ENCODE peak calls at places on chromosomes 12 and 14, in four cellular contexts. S is adipocyte, R is choroid plexus epithelial cell, H is psoas muscle. Q is an unnamed sample.

GRCh38 chr12:133046698-133047097 is 9.4 kb downstream of the ZNF84 start:
- DNase-seq in S (no peak), R (no peak), H (no peak), Q (no peak)

GRCh38 chr12:119154435-119154818 is 24.3 kb upstream of the HSPB8 start:
- DNase-seq in S (no peak), R (peak), H (no peak), Q (no peak)

GRCh38 chr12:1499351-1499750 is 95.0 kb downstream of the FBXL14 start:
- DNase-seq in S (no peak), R (no peak), H (no peak), Q (no peak)

GRCh38 chr12:113457710-113458109 is 14.0 kb downstream of the LHX5 start:
- DNase-seq in S (no peak), R (no peak), H (no peak), Q (no peak)

GRCh38 chr12:14471497-14471896 is 96.2 kb downstream of the PLBD1 start:
- DNase-seq in S (no peak), R (no peak), H (no peak), Q (no peak)

GRCh38 chr12:62640910-62641448 is 174.4 kb downstream of the MON2 start:
- DNase-seq in S (peak), R (peak), H (no peak), Q (peak)

GRCh38 chr12:68080577-68080976 is 79.0 kb downstream of the IFNG start:
- DNase-seq in S (no peak), R (peak), H (no peak), Q (no peak)

GRCh38 chr14:71703477-71703876 is 228.8 kb upstream of the RGS6 start:
- DNase-seq in S (no peak), R (peak), H (no peak), Q (peak)

GRCh38 chr14:77041837-77042557 is 13.5 kb upstream of the IRF2BPL start:
- DNase-seq in S (peak), R (peak), H (peak), Q (peak)

GRCh38 chr14:39169541-39169900 is 612 bp downstream of the TRAPPC6B start:
- DNase-seq in S (peak), R (no peak), H (no peak), Q (no peak)

GRCh38 chr14:100975668-100976067 is 72.1 kb upstream of the RTL1 start:
- DNase-seq in S (no peak), R (no peak), H (no peak), Q (no peak)

GRCh38 chr12:118023461-118023860 is 7.0 kb downstream of the RFC5 start:
- DNase-seq in S (no peak), R (no peak), H (no peak), Q (no peak)

GRCh38 chr12:39440781-39441180 is 2.1 kb downstream of the KIF21A start:
- DNase-seq in S (no peak), R (no peak), H (no peak), Q (no peak)

GRCh38 chr14:23694085-23694975 is 58.2 kb downstream of the DHRS2 start:
- DNase-seq in S (peak), R (peak), H (no peak), Q (peak)

GRCh38 chr14:81396108-81396507 is 4.0 kb downstream of the STON2 start:
- DNase-seq in S (no peak), R (no peak), H (no peak), Q (no peak)

GRCh38 chr12:96121271-96121711 is 72.9 kb upstream of the ELK3 start:
- DNase-seq in S (no peak), R (peak), H (no peak), Q (peak)

DNA sequence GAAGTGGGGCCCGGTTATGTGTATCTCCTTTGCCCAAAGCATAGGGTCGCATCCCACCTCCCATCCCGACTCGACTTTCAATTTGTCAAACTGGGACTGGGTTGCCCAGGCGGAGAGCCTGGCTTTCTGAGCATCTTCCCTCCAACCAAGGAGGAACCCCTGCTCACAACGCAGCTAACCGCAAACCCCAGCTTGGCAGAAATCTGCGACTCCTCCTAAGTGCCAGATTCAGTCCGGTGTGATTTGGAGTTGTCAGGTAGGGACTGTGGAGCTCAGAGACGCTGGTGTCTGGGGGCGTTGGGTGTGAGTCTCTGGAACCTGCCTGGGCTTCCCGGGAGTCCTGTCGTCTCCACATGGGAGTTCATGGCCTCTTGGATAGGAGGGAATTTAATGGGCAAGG is 1126.7 kb downstream of the AACS start:
- DNase-seq in S (no peak), R (no peak), H (no peak), Q (no peak)
- H3K4me3 ChIP-seq in S (no peak), R (no peak), H (no peak), Q (no peak)

DNA sequence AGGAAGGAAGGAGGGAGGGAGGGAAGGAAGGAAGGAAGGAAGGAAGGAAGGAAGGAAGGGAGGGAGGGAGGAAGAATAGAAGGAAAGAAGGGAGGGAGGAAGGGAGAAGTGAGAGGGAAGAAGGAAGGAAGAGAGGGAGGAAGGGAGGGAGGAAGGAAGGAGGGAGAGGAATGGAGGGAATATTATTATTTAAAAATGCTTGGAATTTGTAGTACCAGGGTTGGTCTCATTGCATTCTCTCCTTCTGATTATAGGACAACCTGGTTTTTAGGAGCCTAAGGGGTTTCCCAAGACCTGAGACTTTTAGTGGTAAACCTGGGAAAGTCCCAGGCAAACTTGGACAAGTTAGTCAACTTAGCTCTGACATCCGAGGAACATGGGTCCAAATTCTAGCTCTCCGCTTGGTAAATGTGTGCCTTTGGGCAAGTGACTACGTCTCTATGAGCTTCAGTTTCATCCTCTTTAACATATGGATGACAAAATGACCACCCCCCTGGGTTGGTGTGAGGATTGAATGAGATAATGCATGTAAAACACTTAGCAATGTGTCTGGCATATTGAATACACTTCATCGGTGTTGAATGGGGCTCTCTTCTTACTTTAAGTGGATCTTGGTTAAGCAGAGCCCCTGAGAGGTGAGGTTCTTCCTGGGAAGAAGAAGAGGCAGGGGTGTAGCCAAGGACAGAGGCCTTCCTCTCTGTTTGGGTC is 690.7 kb upstream of the TBX3 start:
- DNase-seq in S (no peak), R (peak), H (no peak), Q (no peak)
- H3K4me3 ChIP-seq in S (no peak), R (no peak), H (no peak), Q (no peak)

GRCh38 chr14:61322799-61323290 is 1.5 kb downstream of the PRKCH start:
- DNase-seq in S (peak), R (peak), H (no peak), Q (peak)
- H3K4me3 ChIP-seq in S (peak), R (peak), H (peak), Q (peak)

DNA sequence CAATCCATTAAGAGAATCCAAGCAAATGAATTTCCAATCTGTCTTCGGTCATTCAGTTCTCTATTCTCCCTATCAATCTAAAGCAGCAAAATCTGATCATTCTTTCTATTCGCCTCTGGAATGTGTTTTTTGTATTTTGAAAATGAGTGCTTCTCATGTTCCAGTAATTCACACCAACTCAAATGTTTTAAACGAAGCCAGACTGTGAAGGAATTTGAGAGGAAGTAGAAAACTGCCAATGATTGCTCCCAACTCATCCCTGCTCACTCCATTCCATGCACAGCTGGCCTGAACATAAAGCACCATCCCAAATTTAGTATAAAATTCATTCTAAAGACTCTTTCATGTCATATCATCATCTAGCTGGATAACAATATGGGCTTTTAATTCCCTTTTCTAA is 123.8 kb downstream of the DUSP6 start:
- DNase-seq in S (no peak), R (peak), H (no peak), Q (no peak)
- H3K4me3 ChIP-seq in S (no peak), R (no peak), H (no peak), Q (no peak)

GRCh38 chr12:88578274-88578673 is 2.0 kb downstream of the KITLG start:
- DNase-seq in S (peak), R (peak), H (no peak), Q (no peak)
- H3K4me3 ChIP-seq in S (peak), R (peak), H (peak), Q (peak)

GRCh38 chr14:64507376-64508156 is 3.0 kb downstream of the ZBTB1 start:
- DNase-seq in S (peak), R (peak), H (no peak), Q (no peak)
- H3K4me3 ChIP-seq in S (peak), R (peak), H (peak), Q (peak)

DNA sequence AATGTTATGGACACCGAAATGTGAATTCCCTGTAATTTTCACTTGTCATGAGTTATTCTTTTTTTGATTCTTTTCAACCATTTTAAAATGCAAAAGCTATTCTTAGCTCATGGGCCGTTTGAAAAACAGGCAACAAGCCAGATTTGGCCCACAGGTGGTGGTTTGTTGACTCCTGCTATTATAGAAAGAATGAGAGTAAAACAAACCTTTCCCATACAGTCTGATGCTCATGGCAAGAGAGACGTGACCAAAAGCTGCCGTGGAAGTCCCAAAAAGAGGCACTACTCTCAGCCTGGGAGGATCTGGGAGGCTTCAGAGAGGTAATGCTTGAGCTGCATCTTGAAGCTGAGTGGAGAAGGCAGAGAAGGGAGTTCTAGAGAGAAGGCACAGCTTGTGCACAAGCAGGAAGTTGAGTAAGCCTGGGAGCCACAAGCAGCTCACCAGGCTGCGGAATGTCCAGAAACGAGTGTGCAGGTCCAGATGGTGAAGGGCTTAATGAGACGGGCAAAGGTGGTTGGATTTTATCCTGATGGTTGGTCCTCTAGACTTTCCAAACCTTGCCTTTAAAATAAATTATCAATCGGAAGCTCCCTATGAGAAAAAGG is 9.6 kb downstream of the PLXNC1 start:
- DNase-seq in S (no peak), R (peak), H (no peak), Q (no peak)
- H3K4me3 ChIP-seq in S (no peak), R (no peak), H (no peak), Q (no peak)